ENCODE peak calls at places on chromosomes 1 and 21, in seven cellular contexts. One of them, this sample, is unnamed.

GRCh38 chr21:31117046-31117916 is 79.0 kb upstream of the KRTAP19-8 start:
- DNase-seq in SW480: peak; percentile 46
- DNase-seq in thoracic aorta: no peak
- DNase-seq in tibial artery: no peak
- DNase-seq in stimulated activated CD8-positive, alpha-beta memory T cell treated with anti-CD3 and anti-CD28 coated beads, Interleukin-7, amount 100 ng/mL, for 4 hours: no peak
- DNase-seq in ELR: peak; percentile 69
- DNase-seq in epithelial cell of esophagus: peak; percentile 90
- DNase-seq in this sample: no peak

GRCh38 chr21:16563111-16563510 is 833.3 kb downstream of the USP25 start:
- DNase-seq in SW480: no peak
- DNase-seq in thoracic aorta: no peak
- DNase-seq in tibial artery: no peak
- DNase-seq in stimulated activated CD8-positive, alpha-beta memory T cell treated with anti-CD3 and anti-CD28 coated beads, Interleukin-7, amount 100 ng/mL, for 4 hours: no peak
- DNase-seq in ELR: no peak
- DNase-seq in epithelial cell of esophagus: no peak
- DNase-seq in this sample: no peak

GRCh38 chr1:180933141-180933540 is 20.4 kb downstream of the KIAA1614 start:
- DNase-seq in SW480: no peak
- DNase-seq in thoracic aorta: no peak
- DNase-seq in tibial artery: no peak
- DNase-seq in stimulated activated CD8-positive, alpha-beta memory T cell treated with anti-CD3 and anti-CD28 coated beads, Interleukin-7, amount 100 ng/mL, for 4 hours: no peak
- DNase-seq in ELR: peak; percentile 21
- DNase-seq in epithelial cell of esophagus: no peak
- DNase-seq in this sample: no peak

GRCh38 chr1:65459397-65459768 is 38.9 kb downstream of the LEPR start:
- DNase-seq in SW480: peak; percentile 21
- DNase-seq in thoracic aorta: no peak
- DNase-seq in tibial artery: no peak
- DNase-seq in stimulated activated CD8-positive, alpha-beta memory T cell treated with anti-CD3 and anti-CD28 coated beads, Interleukin-7, amount 100 ng/mL, for 4 hours: no peak
- DNase-seq in ELR: peak; percentile 65
- DNase-seq in epithelial cell of esophagus: peak; percentile 54
- DNase-seq in this sample: no peak

GRCh38 chr1:55813619-55814018 is 598.5 kb upstream of the USP24 start:
- DNase-seq in SW480: peak; percentile 2
- DNase-seq in thoracic aorta: no peak
- DNase-seq in tibial artery: peak; percentile 73
- DNase-seq in stimulated activated CD8-positive, alpha-beta memory T cell treated with anti-CD3 and anti-CD28 coated beads, Interleukin-7, amount 100 ng/mL, for 4 hours: no peak
- DNase-seq in ELR: no peak
- DNase-seq in epithelial cell of esophagus: no peak
- DNase-seq in this sample: peak; percentile 44

GRCh38 chr1:30753660-30754123 is 3.9 kb downstream of the LAPTM5 start:
- DNase-seq in SW480: no peak
- DNase-seq in thoracic aorta: no peak
- DNase-seq in tibial artery: no peak
- DNase-seq in stimulated activated CD8-positive, alpha-beta memory T cell treated with anti-CD3 and anti-CD28 coated beads, Interleukin-7, amount 100 ng/mL, for 4 hours: no peak
- DNase-seq in ELR: no peak
- DNase-seq in epithelial cell of esophagus: no peak
- DNase-seq in this sample: no peak

GRCh38 chr1:224138198-224138597 is 24.3 kb downstream of the FBXO28 start:
- DNase-seq in SW480: no peak
- DNase-seq in thoracic aorta: no peak
- DNase-seq in tibial artery: no peak
- DNase-seq in stimulated activated CD8-positive, alpha-beta memory T cell treated with anti-CD3 and anti-CD28 coated beads, Interleukin-7, amount 100 ng/mL, for 4 hours: no peak
- DNase-seq in ELR: no peak
- DNase-seq in epithelial cell of esophagus: no peak
- DNase-seq in this sample: no peak

GRCh38 chr1:9319789-9320519 is 27.3 kb downstream of the SPSB1 start:
- DNase-seq in SW480: no peak
- DNase-seq in thoracic aorta: no peak
- DNase-seq in tibial artery: no peak
- DNase-seq in stimulated activated CD8-positive, alpha-beta memory T cell treated with anti-CD3 and anti-CD28 coated beads, Interleukin-7, amount 100 ng/mL, for 4 hours: no peak
- DNase-seq in ELR: no peak
- DNase-seq in epithelial cell of esophagus: no peak
- DNase-seq in this sample: no peak

GRCh38 chr21:44012474-44013379 is 618 bp downstream of the TRAPPC10 start:
- DNase-seq in SW480: peak; percentile 61
- DNase-seq in thoracic aorta: no peak
- DNase-seq in tibial artery: peak; percentile 74
- DNase-seq in stimulated activated CD8-positive, alpha-beta memory T cell treated with anti-CD3 and anti-CD28 coated beads, Interleukin-7, amount 100 ng/mL, for 4 hours: peak; percentile 65
- DNase-seq in ELR: peak; percentile 58
- DNase-seq in epithelial cell of esophagus: peak; percentile 37
- DNase-seq in this sample: peak; percentile 77

GRCh38 chr1:66747500-66747899 is 4.8 kb upstream of the DYNLT5 start:
- DNase-seq in SW480: no peak
- DNase-seq in thoracic aorta: no peak
- DNase-seq in tibial artery: no peak
- DNase-seq in stimulated activated CD8-positive, alpha-beta memory T cell treated with anti-CD3 and anti-CD28 coated beads, Interleukin-7, amount 100 ng/mL, for 4 hours: no peak
- DNase-seq in ELR: peak; percentile 43
- DNase-seq in epithelial cell of esophagus: no peak
- DNase-seq in this sample: no peak

GRCh38 chr21:26032263-26032662 is 138.3 kb downstream of the APP start:
- DNase-seq in SW480: no peak
- DNase-seq in thoracic aorta: no peak
- DNase-seq in tibial artery: no peak
- DNase-seq in stimulated activated CD8-positive, alpha-beta memory T cell treated with anti-CD3 and anti-CD28 coated beads, Interleukin-7, amount 100 ng/mL, for 4 hours: no peak
- DNase-seq in ELR: peak; percentile 41
- DNase-seq in epithelial cell of esophagus: peak; percentile 34
- DNase-seq in this sample: no peak

GRCh38 chr1:2543543-2544092 is 12.6 kb upstream of the TNFRSF14 start:
- DNase-seq in SW480: no peak
- DNase-seq in thoracic aorta: no peak
- DNase-seq in tibial artery: no peak
- DNase-seq in stimulated activated CD8-positive, alpha-beta memory T cell treated with anti-CD3 and anti-CD28 coated beads, Interleukin-7, amount 100 ng/mL, for 4 hours: no peak
- DNase-seq in ELR: peak; percentile 45
- DNase-seq in epithelial cell of esophagus: no peak
- DNase-seq in this sample: no peak

GRCh38 chr1:5386371-5386770 is 605.9 kb downstream of the NPHP4 start:
- DNase-seq in SW480: no peak
- DNase-seq in thoracic aorta: no peak
- DNase-seq in tibial artery: no peak
- DNase-seq in stimulated activated CD8-positive, alpha-beta memory T cell treated with anti-CD3 and anti-CD28 coated beads, Interleukin-7, amount 100 ng/mL, for 4 hours: no peak
- DNase-seq in ELR: no peak
- DNase-seq in epithelial cell of esophagus: no peak
- DNase-seq in this sample: no peak

GRCh38 chr1:225700164-225700740 is 47.3 kb upstream of the ENAH start:
- DNase-seq in SW480: peak; percentile 99
- DNase-seq in thoracic aorta: peak; percentile 23
- DNase-seq in tibial artery: peak; percentile 66
- DNase-seq in stimulated activated CD8-positive, alpha-beta memory T cell treated with anti-CD3 and anti-CD28 coated beads, Interleukin-7, amount 100 ng/mL, for 4 hours: no peak
- DNase-seq in ELR: peak; percentile 98
- DNase-seq in epithelial cell of esophagus: peak; percentile 98
- DNase-seq in this sample: no peak

GRCh38 chr1:6041432-6042062 is 4.1 kb upstream of the KCNAB2 start:
- DNase-seq in SW480: no peak
- DNase-seq in thoracic aorta: no peak
- DNase-seq in tibial artery: no peak
- DNase-seq in stimulated activated CD8-positive, alpha-beta memory T cell treated with anti-CD3 and anti-CD28 coated beads, Interleukin-7, amount 100 ng/mL, for 4 hours: no peak
- DNase-seq in ELR: peak; percentile 38
- DNase-seq in epithelial cell of esophagus: peak; percentile 46
- DNase-seq in this sample: peak; percentile 55

GRCh38 chr1:112504666-112505399 is 3.9 kb upstream of the WNT2B start:
- DNase-seq in SW480: no peak
- DNase-seq in thoracic aorta: no peak
- DNase-seq in tibial artery: no peak
- DNase-seq in stimulated activated CD8-positive, alpha-beta memory T cell treated with anti-CD3 and anti-CD28 coated beads, Interleukin-7, amount 100 ng/mL, for 4 hours: no peak
- DNase-seq in ELR: no peak
- DNase-seq in epithelial cell of esophagus: no peak
- DNase-seq in this sample: no peak

GRCh38 chr1:159859757-159860156 is 2.7 kb downstream of the VSIG8 start:
- DNase-seq in SW480: no peak
- DNase-seq in thoracic aorta: no peak
- DNase-seq in tibial artery: no peak
- DNase-seq in stimulated activated CD8-positive, alpha-beta memory T cell treated with anti-CD3 and anti-CD28 coated beads, Interleukin-7, amount 100 ng/mL, for 4 hours: no peak
- DNase-seq in ELR: no peak
- DNase-seq in epithelial cell of esophagus: no peak
- DNase-seq in this sample: no peak

GRCh38 chr1:3209201-3209600 is 140.2 kb downstream of the PRDM16 start:
- DNase-seq in SW480: no peak
- DNase-seq in thoracic aorta: no peak
- DNase-seq in tibial artery: no peak
- DNase-seq in stimulated activated CD8-positive, alpha-beta memory T cell treated with anti-CD3 and anti-CD28 coated beads, Interleukin-7, amount 100 ng/mL, for 4 hours: no peak
- DNase-seq in ELR: no peak
- DNase-seq in epithelial cell of esophagus: no peak
- DNase-seq in this sample: no peak

GRCh38 chr1:94329986-94330385 is 88.2 kb upstream of the ABCD3 start:
- DNase-seq in SW480: no peak
- DNase-seq in thoracic aorta: no peak
- DNase-seq in tibial artery: no peak
- DNase-seq in stimulated activated CD8-positive, alpha-beta memory T cell treated with anti-CD3 and anti-CD28 coated beads, Interleukin-7, amount 100 ng/mL, for 4 hours: no peak
- DNase-seq in ELR: peak; percentile 82
- DNase-seq in epithelial cell of esophagus: peak; percentile 29
- DNase-seq in this sample: peak; percentile 19